ENCODE peak calls at places on chromosome X, in nine cellular contexts. N is posterior cingulate gyrus; U is activated naive CD4-positive, alpha-beta T cell; L is CD8-positive, alpha-beta memory T cell; A is ACHN; H is stimulated activated CD8-positive, alpha-beta memory T cell treated with anti-CD3 and anti-CD28 coated beads, Interleukin-4, amount 100 ng/mL, for 24 hours; F is stimulated activated naive CD8-positive, alpha-beta T cell treated with anti-CD3 and anti-CD28 coated beads, Interleukin-15, amount 100 ng/mL, for 72 hours; X is Kasumi-1; S is erythroblast. Y is an unnamed sample.

GRCh38 chrX:56813318-56813837 is 84.3 kb downstream of the NBDY start:
- DNase-seq in H (peak; percentile 22), N (no peak), L (peak; percentile 41), A (no peak), F (peak; percentile 59), X (peak; percentile 64), U (peak; percentile 7), S (peak; percentile 76), Y (no peak)

GRCh38 chrX:85897376-85898110 is 149.8 kb downstream of the CHM start:
- DNase-seq in H (no peak), S (no peak), A (no peak), F (no peak), L (no peak), N (no peak), U (no peak), X (no peak), Y (no peak)

GRCh38 chrX:126064901-126065541 is 101.1 kb downstream of the DCAF12L2 start:
- DNase-seq in F (no peak), U (no peak), S (no peak), X (no peak), L (no peak), A (no peak), H (no peak), N (peak; percentile 55), Y (no peak)

GRCh38 chrX:40272141-40272540 is 174.4 kb upstream of the BCOR start:
- DNase-seq in S (no peak), A (no peak), U (no peak), N (no peak), H (no peak), X (no peak), F (no peak), L (no peak), Y (no peak)

GRCh38 chrX:120769576-120770341 is 105.9 kb downstream of the CT47B1 start:
- DNase-seq in U (no peak), L (no peak), A (peak; percentile 9), H (no peak), N (no peak), F (no peak), X (peak; percentile 32), S (peak; percentile 8), Y (peak; percentile 61)

GRCh38 chrX:29666361-29666760 is 549.0 kb upstream of the MAGEB2 start:
- DNase-seq in U (no peak), A (no peak), F (no peak), S (no peak), N (no peak), H (no peak), X (no peak), L (no peak), Y (no peak)

GRCh38 chrX:28847423-28847822 is 260.2 kb downstream of the IL1RAPL1 start:
- DNase-seq in A (no peak), X (no peak), L (no peak), S (no peak), U (no peak), H (no peak), F (no peak), N (peak; percentile 79), Y (no peak)

GRCh38 chrX:40176256-40176978 is 78.7 kb upstream of the BCOR start:
- DNase-seq in H (peak; percentile 65), N (peak; percentile 83), F (peak; percentile 82), X (no peak), A (peak; percentile 17), S (peak; percentile 65), U (peak; percentile 82), L (peak; percentile 68), Y (peak; percentile 77)

GRCh38 chrX:133171962-133172708 is 46.0 kb downstream of the TFDP3 start:
- DNase-seq in N (no peak), S (peak; percentile 13), X (peak; percentile 22), H (no peak), L (no peak), A (peak; percentile 22), U (no peak), F (no peak), Y (peak; percentile 49)

GRCh38 chrX:46959101-46959500 is 46.9 kb downstream of the JADE3 start:
- DNase-seq in A (no peak), H (no peak), U (no peak), L (no peak), S (no peak), X (no peak), N (no peak), F (no peak), Y (no peak)

GRCh38 chrX:6053126-6053625 is 175.5 kb downstream of the NLGN4X start:
- DNase-seq in H (no peak), U (no peak), L (no peak), F (no peak), A (no peak), S (no peak), X (no peak), N (peak; percentile 85), Y (no peak)

GRCh38 chrX:47080215-47080914 is 2.1 kb downstream of the RGN start:
- DNase-seq in F (no peak), U (no peak), S (no peak), N (no peak), H (no peak), A (no peak), X (no peak), L (no peak), Y (no peak)

GRCh38 chrX:130786030-130786429 is 117.0 kb downstream of the ENOX2 start:
- DNase-seq in L (no peak), S (no peak), H (no peak), N (no peak), X (no peak), U (no peak), F (no peak), A (no peak), Y (no peak)

GRCh38 chrX:109635151-109635550 is 10.2 kb upstream of the KCNE5 start:
- DNase-seq in H (no peak), N (no peak), F (no peak), L (no peak), S (peak; percentile 35), A (peak; percentile 13), X (peak; percentile 41), U (no peak), Y (peak; percentile 54)

GRCh38 chrX:47311857-47312774 is 58.3 kb upstream of the ZNF157 start:
- DNase-seq in L (peak; percentile 10), A (peak; percentile 38), S (peak; percentile 52), N (no peak), X (peak; percentile 31), F (peak; percentile 50), U (peak; percentile 13), H (peak; percentile 12), Y (peak; percentile 52)

GRCh38 chrX:13208281-13208935 is 111.4 kb downstream of the ATXN3L start:
- DNase-seq in H (no peak), U (no peak), L (no peak), F (no peak), A (no peak), S (no peak), N (no peak), X (no peak), Y (no peak)

GRCh38 chrX:132488819-132489255 is at the start of gene MBNL3:
- DNase-seq in S (peak; percentile 86), A (peak; percentile 37), X (peak; percentile 24), L (peak; percentile 46), F (peak; percentile 66), U (peak; percentile 63), N (peak; percentile 83), H (peak; percentile 38), Y (peak; percentile 90)

GRCh38 chrX:79556750-79557149 is 189.6 kb upstream of the ITM2A start:
- DNase-seq in S (no peak), H (no peak), F (no peak), X (peak; percentile 9), A (no peak), U (no peak), N (no peak), L (no peak), Y (no peak)

GRCh38 chrX:39736219-39737211 is 361.2 kb downstream of the BCOR start:
- DNase-seq in N (no peak), A (no peak), X (no peak), L (no peak), F (no peak), U (no peak), H (no peak), S (no peak), Y (no peak)

GRCh38 chrX:153968754-153969124 is 2.9 kb downstream of the HCFC1 start:
- DNase-seq in X (no peak), N (no peak), F (peak; percentile 61), S (peak; percentile 54), L (no peak), H (no peak), A (no peak), U (peak; percentile 44), Y (peak; percentile 79)

GRCh38 chrX:120790118-120790517 is 85.5 kb downstream of the CT47B1 start:
- DNase-seq in U (no peak), L (no peak), N (no peak), S (peak; percentile 64), X (peak; percentile 74), F (no peak), H (no peak), A (peak; percentile 51), Y (peak; percentile 72)

GRCh38 chrX:130086414-130087207 is 23.7 kb downstream of the ELF4 start:
- DNase-seq in A (no peak), U (peak; percentile 59), H (peak; percentile 62), S (no peak), X (peak; percentile 81), F (peak; percentile 75), L (peak; percentile 48), N (no peak), Y (peak; percentile 68)

GRCh38 chrX:10781847-10782530 is 161.6 kb upstream of the MID1 start:
- DNase-seq in X (no peak), S (no peak), H (no peak), U (no peak), A (no peak), N (no peak), L (no peak), F (no peak), Y (no peak)

GRCh38 chrX:48864210-48864609 is 28.8 kb upstream of the PCSK1N start:
- DNase-seq in N (no peak), L (no peak), S (no peak), F (no peak), A (peak; percentile 66), U (no peak), H (no peak), X (no peak), Y (no peak)

GRCh38 chrX:151982217-151982616 is 7.7 kb upstream of the GABRE start:
- DNase-seq in L (no peak), N (no peak), A (peak; percentile 16), U (no peak), S (no peak), F (no peak), X (no peak), H (no peak), Y (no peak)

GRCh38 chrX:129781134-129782014 is 1.6 kb downstream of the SASH3 start:
- DNase-seq in N (peak; percentile 69), U (peak; percentile 74), H (peak; percentile 71), A (no peak), X (peak; percentile 69), F (peak; percentile 90), L (peak; percentile 69), S (no peak), Y (peak; percentile 92)

GRCh38 chrX:23742174-23742692 is 843 bp downstream of the ACOT9 start:
- DNase-seq in U (no peak), L (no peak), F (peak; percentile 15), N (no peak), H (no peak), X (peak; percentile 13), S (peak; percentile 56), A (peak; percentile 78), Y (peak; percentile 58)

GRCh38 chrX:107429090-107429489 is 20.4 kb upstream of the FRMPD3 start:
- DNase-seq in F (peak; percentile 21), N (no peak), H (no peak), X (no peak), S (peak; percentile 58), L (no peak), U (peak; percentile 10), A (peak; percentile 29), Y (peak; percentile 46)

GRCh38 chrX:9562851-9563250 is 98.0 kb downstream of the TBL1X start:
- DNase-seq in L (no peak), F (no peak), X (no peak), A (peak; percentile 85), H (no peak), U (no peak), N (no peak), S (no peak), Y (no peak)

GRCh38 chrX:47772764-47773163 is 63.9 kb upstream of the ZNF81 start:
- DNase-seq in H (no peak), X (no peak), N (no peak), L (no peak), U (no peak), A (no peak), S (no peak), F (no peak), Y (no peak)

Y was measured in NAMALWA.